ENCODE peak calls at places on chromosomes 4 and X, in eight cellular contexts. L is small intestine, M is left lung, O is GM12891, X is iris pigment epithelial cell, C is colonic mucosa, H is gastrocnemius medialis, I is left colon. Z is an unnamed sample.

GRCh38 chr4:95394733-95395306 is 154.0 kb downstream of the UNC5C start:
- DNase-seq in I (no peak), L (no peak), C (no peak), O (no peak), H (no peak), M (no peak), X (no peak), Z (no peak)

GRCh38 chr4:70670332-70671014 is 4.2 kb upstream of the JCHAIN start:
- DNase-seq in H (no peak), C (no peak), O (no peak), M (no peak), L (no peak), I (no peak), X (peak; percentile 62), Z (no peak)

GRCh38 chr4:38805530-38806145 is 1.0 kb upstream of the TLR1 start:
- DNase-seq in H (peak; percentile 21), O (peak; percentile 39), C (peak; percentile 26), L (peak; percentile 9), M (peak; percentile 62), X (peak; percentile 10), I (peak; percentile 38), Z (peak; percentile 6)

GRCh38 chrX:10620121-10620699 is at the start of gene MID1:
- DNase-seq in O (no peak), M (peak; percentile 71), H (peak; percentile 48), C (peak; percentile 77), I (peak; percentile 74), L (peak; percentile 55), X (peak; percentile 90), Z (peak; percentile 66)

GRCh38 chrX:120428309-120428708 is 40.8 kb downstream of the LAMP2 start:
- DNase-seq in L (peak; percentile 27), I (no peak), H (no peak), X (peak; percentile 32), C (no peak), M (no peak), O (no peak), Z (no peak)

GRCh38 chrX:1657367-1658082 is 42.7 kb downstream of the ASMT start:
- DNase-seq in O (no peak), H (no peak), C (peak; percentile 20), I (no peak), L (peak; percentile 32), M (no peak), X (peak; percentile 28), Z (peak; percentile 42)

GRCh38 chrX:71992711-71993110 is 82.1 kb downstream of the NHSL2 start:
- DNase-seq in X (no peak), L (peak; percentile 0), C (no peak), I (no peak), O (no peak), M (no peak), H (no peak), Z (no peak)

GRCh38 chrX:103461156-103461555 is 58.1 kb downstream of the RAB40A start:
- DNase-seq in M (no peak), X (no peak), C (no peak), O (no peak), I (no peak), L (no peak), H (no peak), Z (no peak)

GRCh38 chr4:64721106-64721505 is 311.9 kb upstream of the TECRL start:
- DNase-seq in M (no peak), H (no peak), X (no peak), O (no peak), C (no peak), I (no peak), L (no peak), Z (no peak)

GRCh38 chr4:168633071-168633470 is 136.2 kb downstream of the PALLD start:
- DNase-seq in L (no peak), C (no peak), O (no peak), H (no peak), X (no peak), I (no peak), M (no peak), Z (no peak)

GRCh38 chr4:113955948-113956347 is 23.5 kb downstream of the ARSJ start:
- DNase-seq in H (no peak), C (no peak), I (no peak), L (peak; percentile 43), M (no peak), O (no peak), X (no peak), Z (no peak)

GRCh38 chr4:48578132-48578964 is 88.3 kb downstream of the ZAR1 start:
- DNase-seq in X (peak; percentile 80), C (peak; percentile 72), I (no peak), M (no peak), O (no peak), H (peak; percentile 34), L (peak; percentile 75), Z (peak; percentile 6)

GRCh38 chr4:76689079-76689817 is 208.7 kb downstream of the SOWAHB start:
- DNase-seq in I (no peak), X (no peak), H (no peak), L (peak; percentile 59), C (peak; percentile 58), O (peak; percentile 22), M (no peak), Z (no peak)

GRCh38 chr4:8920289-8920965 is 48.8 kb upstream of the HMX1 start:
- DNase-seq in I (peak; percentile 15), M (no peak), C (peak; percentile 6), H (no peak), L (no peak), X (no peak), O (no peak), Z (no peak)

GRCh38 chrX:96835660-96836289 is 47.9 kb upstream of the RPA4 start:
- DNase-seq in I (no peak), M (no peak), L (no peak), O (no peak), C (no peak), H (no peak), X (no peak), Z (no peak)

GRCh38 chrX:18886344-18887161 is 97.4 kb downstream of the PHKA2 start:
- DNase-seq in L (peak; percentile 78), X (peak; percentile 51), C (peak; percentile 85), I (peak; percentile 87), M (peak; percentile 85), H (peak; percentile 85), O (peak; percentile 56), Z (peak; percentile 12)

GRCh38 chrX:3345281-3346081 is 971 bp downstream of the MXRA5 start:
- DNase-seq in X (peak; percentile 29), C (peak; percentile 24), O (no peak), M (peak; percentile 44), L (peak; percentile 1), I (no peak), H (no peak), Z (peak; percentile 3)

GRCh38 chrX:30800901-30801300 is 88.2 kb downstream of the TAB3 start:
- DNase-seq in X (no peak), I (no peak), H (no peak), M (no peak), L (no peak), C (no peak), O (no peak), Z (no peak)

GRCh38 chrX:139933904-139934303 is 1.1 kb upstream of the ATP11C start:
- DNase-seq in I (peak; percentile 32), X (no peak), H (no peak), M (no peak), L (peak; percentile 78), C (peak; percentile 53), O (no peak), Z (no peak)

GRCh38 chr4:907691-908437 is 24.3 kb downstream of the GAK start:
- DNase-seq in X (peak; percentile 18), I (no peak), C (no peak), H (no peak), O (no peak), M (no peak), L (no peak), Z (no peak)

GRCh38 chrX:30930679-30931078 is 41.6 kb upstream of the TAB3 start:
- DNase-seq in L (no peak), H (no peak), X (no peak), I (no peak), C (no peak), O (no peak), M (no peak), Z (no peak)

GRCh38 chrX:111133389-111133788 is 37.4 kb downstream of the PAK3 start:
- DNase-seq in L (no peak), X (peak; percentile 42), H (no peak), C (no peak), O (no peak), I (no peak), M (no peak), Z (no peak)

GRCh38 chrX:153438522-153438921 is 7.3 kb downstream of the TREX2 start:
- DNase-seq in I (no peak), O (no peak), L (no peak), H (no peak), C (no peak), X (peak; percentile 24), M (no peak), Z (peak; percentile 2)

GRCh38 chr4:80134936-80135701 is 62.1 kb upstream of the ANTXR2 start:
- DNase-seq in L (no peak), M (no peak), I (no peak), O (no peak), C (no peak), X (peak; percentile 37), H (no peak), Z (no peak)

GRCh38 chrX:107714196-107714811 is 61.3 kb downstream of the TSC22D3 start:
- DNase-seq in H (peak; percentile 59), X (peak; percentile 34), M (no peak), L (no peak), O (no peak), C (no peak), I (no peak), Z (no peak)

GRCh38 chrX:63746715-63747114 is 38.3 kb downstream of the ARHGEF9 start:
- DNase-seq in L (no peak), I (no peak), C (no peak), X (no peak), O (no peak), H (no peak), M (no peak), Z (no peak)

GRCh38 chr4:88185916-88186315 is 27.5 kb upstream of the ABCG2 start:
- DNase-seq in M (no peak), X (peak; percentile 52), O (no peak), H (no peak), C (no peak), L (no peak), I (no peak), Z (no peak)

GRCh38 chr4:114497116-114497515 is 101.5 kb upstream of the UGT8 start:
- DNase-seq in L (no peak), C (no peak), I (no peak), M (no peak), O (no peak), H (no peak), X (no peak), Z (no peak)

GRCh38 chrX:34826964-34827363 is 115.6 kb upstream of the FAM47B start:
- DNase-seq in X (no peak), M (no peak), H (no peak), O (no peak), L (no peak), I (no peak), C (no peak), Z (no peak)

GRCh38 chr4:14218641-14219040 is 591.1 kb upstream of the BOD1L1 start:
- DNase-seq in M (no peak), O (no peak), H (no peak), I (no peak), X (no peak), C (peak; percentile 19), L (peak; percentile 19), Z (no peak)

GRCh38 chr4:88859191-88859812 is 161.7 kb upstream of the NAP1L5 start:
- DNase-seq in M (no peak), C (no peak), X (no peak), I (no peak), L (no peak), H (no peak), O (no peak), Z (no peak)

GRCh38 chr4:173040200-173040599 is 128.4 kb upstream of the GALNT7 start:
- DNase-seq in O (no peak), C (peak; percentile 24), M (no peak), L (peak; percentile 18), X (peak; percentile 11), I (no peak), H (no peak), Z (no peak)

GRCh38 chrX:130109429-130110378 is 593 bp downstream of the ELF4 start:
- DNase-seq in H (no peak), M (no peak), I (no peak), L (no peak), X (no peak), C (no peak), O (no peak), Z (no peak)

GRCh38 chr4:94828882-94829281 is 71.1 kb downstream of the BMPR1B start:
- DNase-seq in L (no peak), I (no peak), C (no peak), O (no peak), M (no peak), X (no peak), H (no peak), Z (peak; percentile 17)

Z was measured in NCI-H226.